ENCODE peak calls at places on chromosomes 12 and 14, in nine cellular contexts. One of them, this sample, is unnamed.

GRCh38 chr14:88955470-88955869 is 131.0 kb downstream of the TTC8 start:
- DNase-seq in NT2/D1: no peak
- DNase-seq in upper lobe of right lung: no peak
- DNase-seq in heart left ventricle: no peak
- DNase-seq in mucosa of descending colon: no peak
- DNase-seq in kidney: no peak
- DNase-seq in CD8-positive, alpha-beta T cell: no peak
- DNase-seq in CD8-positive, alpha-beta memory T cell: no peak
- DNase-seq in PC-3: no peak
- DNase-seq in this sample: no peak

GRCh38 chr14:62071029-62071428 is 308.8 kb downstream of the SNAPC1 start:
- DNase-seq in NT2/D1: no peak
- DNase-seq in upper lobe of right lung: no peak
- DNase-seq in heart left ventricle: no peak
- DNase-seq in CD8-positive, alpha-beta memory T cell: no peak
- DNase-seq in PC-3: no peak
- DNase-seq in CD8-positive, alpha-beta T cell: no peak
- DNase-seq in mucosa of descending colon: no peak
- DNase-seq in kidney: no peak
- DNase-seq in this sample: no peak

GRCh38 chr12:81128930-81129554 is 51.2 kb downstream of the ACSS3 start:
- DNase-seq in PC-3: peak; percentile 60
- DNase-seq in kidney: no peak
- DNase-seq in NT2/D1: peak; percentile 20
- DNase-seq in heart left ventricle: peak; percentile 24
- DNase-seq in CD8-positive, alpha-beta T cell: no peak
- DNase-seq in CD8-positive, alpha-beta memory T cell: no peak
- DNase-seq in upper lobe of right lung: no peak
- DNase-seq in mucosa of descending colon: no peak
- DNase-seq in this sample: no peak

GRCh38 chr12:26557326-26557725 is 275.7 kb downstream of the ITPR2 start:
- DNase-seq in heart left ventricle: no peak
- DNase-seq in upper lobe of right lung: no peak
- DNase-seq in CD8-positive, alpha-beta memory T cell: no peak
- DNase-seq in CD8-positive, alpha-beta T cell: no peak
- DNase-seq in kidney: no peak
- DNase-seq in PC-3: no peak
- DNase-seq in mucosa of descending colon: no peak
- DNase-seq in NT2/D1: no peak
- DNase-seq in this sample: no peak

GRCh38 chr12:57868211-57868610 is 21.7 kb upstream of the CTDSP2 start:
- DNase-seq in CD8-positive, alpha-beta memory T cell: no peak
- DNase-seq in CD8-positive, alpha-beta T cell: no peak
- DNase-seq in kidney: no peak
- DNase-seq in mucosa of descending colon: no peak
- DNase-seq in heart left ventricle: no peak
- DNase-seq in NT2/D1: no peak
- DNase-seq in upper lobe of right lung: no peak
- DNase-seq in PC-3: no peak
- DNase-seq in this sample: no peak

GRCh38 chr14:104421892-104422291 is 157.7 kb upstream of the C14orf180 start:
- DNase-seq in mucosa of descending colon: no peak
- DNase-seq in upper lobe of right lung: no peak
- DNase-seq in CD8-positive, alpha-beta memory T cell: no peak
- DNase-seq in kidney: no peak
- DNase-seq in CD8-positive, alpha-beta T cell: no peak
- DNase-seq in PC-3: no peak
- DNase-seq in heart left ventricle: no peak
- DNase-seq in NT2/D1: no peak
- DNase-seq in this sample: no peak

GRCh38 chr12:75933136-75933535 is 98.4 kb downstream of the PHLDA1 start:
- DNase-seq in CD8-positive, alpha-beta T cell: no peak
- DNase-seq in upper lobe of right lung: no peak
- DNase-seq in heart left ventricle: no peak
- DNase-seq in kidney: no peak
- DNase-seq in mucosa of descending colon: no peak
- DNase-seq in PC-3: peak; percentile 42
- DNase-seq in CD8-positive, alpha-beta memory T cell: no peak
- DNase-seq in NT2/D1: no peak
- DNase-seq in this sample: no peak

GRCh38 chr12:83016226-83016835 is 329.6 kb downstream of the TMTC2 start:
- DNase-seq in heart left ventricle: no peak
- DNase-seq in NT2/D1: no peak
- DNase-seq in mucosa of descending colon: no peak
- DNase-seq in upper lobe of right lung: no peak
- DNase-seq in PC-3: peak; percentile 93
- DNase-seq in CD8-positive, alpha-beta T cell: no peak
- DNase-seq in kidney: no peak
- DNase-seq in CD8-positive, alpha-beta memory T cell: no peak
- DNase-seq in this sample: no peak

GRCh38 chr14:20418501-20418909 is 5.2 kb upstream of the TEP1 start:
- DNase-seq in PC-3: no peak
- DNase-seq in kidney: no peak
- DNase-seq in CD8-positive, alpha-beta T cell: no peak
- DNase-seq in NT2/D1: no peak
- DNase-seq in CD8-positive, alpha-beta memory T cell: no peak
- DNase-seq in heart left ventricle: no peak
- DNase-seq in upper lobe of right lung: no peak
- DNase-seq in mucosa of descending colon: peak; percentile 42
- DNase-seq in this sample: no peak

GRCh38 chr12:122028165-122028591 is 6.5 kb downstream of the BCL7A start:
- DNase-seq in CD8-positive, alpha-beta memory T cell: no peak
- DNase-seq in PC-3: no peak
- DNase-seq in upper lobe of right lung: no peak
- DNase-seq in kidney: no peak
- DNase-seq in CD8-positive, alpha-beta T cell: no peak
- DNase-seq in heart left ventricle: no peak
- DNase-seq in NT2/D1: no peak
- DNase-seq in mucosa of descending colon: no peak
- DNase-seq in this sample: no peak

GRCh38 chr12:48779869-48780268 is 9.0 kb downstream of the ADCY6 start:
- DNase-seq in NT2/D1: no peak
- DNase-seq in upper lobe of right lung: no peak
- DNase-seq in PC-3: no peak
- DNase-seq in mucosa of descending colon: no peak
- DNase-seq in CD8-positive, alpha-beta memory T cell: no peak
- DNase-seq in kidney: peak; percentile 86
- DNase-seq in heart left ventricle: peak; percentile 87
- DNase-seq in CD8-positive, alpha-beta T cell: no peak
- DNase-seq in this sample: no peak

GRCh38 chr12:67441736-67442346 is 172.7 kb downstream of the CAND1 start:
- DNase-seq in CD8-positive, alpha-beta memory T cell: peak; percentile 53
- DNase-seq in heart left ventricle: peak; percentile 92
- DNase-seq in mucosa of descending colon: peak; percentile 94
- DNase-seq in NT2/D1: peak; percentile 78
- DNase-seq in upper lobe of right lung: peak; percentile 87
- DNase-seq in PC-3: peak; percentile 82
- DNase-seq in kidney: peak; percentile 91
- DNase-seq in CD8-positive, alpha-beta T cell: peak; percentile 69
- DNase-seq in this sample: peak; percentile 41

GRCh38 chr12:25949343-25949742 is 9.1 kb upstream of the RASSF8 start:
- DNase-seq in NT2/D1: no peak
- DNase-seq in mucosa of descending colon: no peak
- DNase-seq in upper lobe of right lung: no peak
- DNase-seq in PC-3: no peak
- DNase-seq in heart left ventricle: no peak
- DNase-seq in kidney: no peak
- DNase-seq in CD8-positive, alpha-beta T cell: no peak
- DNase-seq in CD8-positive, alpha-beta memory T cell: no peak
- DNase-seq in this sample: no peak

GRCh38 chr12:56886319-56886718 is 47.9 kb downstream of the SDR9C7 start:
- DNase-seq in NT2/D1: no peak
- DNase-seq in upper lobe of right lung: no peak
- DNase-seq in heart left ventricle: no peak
- DNase-seq in kidney: no peak
- DNase-seq in CD8-positive, alpha-beta T cell: no peak
- DNase-seq in CD8-positive, alpha-beta memory T cell: no peak
- DNase-seq in mucosa of descending colon: no peak
- DNase-seq in PC-3: no peak
- DNase-seq in this sample: no peak

GRCh38 chr12:40055227-40055579 is 50.7 kb downstream of the SLC2A13 start:
- DNase-seq in upper lobe of right lung: no peak
- DNase-seq in PC-3: no peak
- DNase-seq in kidney: no peak
- DNase-seq in heart left ventricle: no peak
- DNase-seq in NT2/D1: no peak
- DNase-seq in CD8-positive, alpha-beta memory T cell: no peak
- DNase-seq in CD8-positive, alpha-beta T cell: no peak
- DNase-seq in mucosa of descending colon: no peak
- DNase-seq in this sample: no peak

GRCh38 chr12:107736914-107737313 is 24.0 kb downstream of the PRDM4 start:
- DNase-seq in CD8-positive, alpha-beta T cell: no peak
- DNase-seq in NT2/D1: no peak
- DNase-seq in heart left ventricle: no peak
- DNase-seq in kidney: no peak
- DNase-seq in upper lobe of right lung: no peak
- DNase-seq in mucosa of descending colon: no peak
- DNase-seq in CD8-positive, alpha-beta memory T cell: no peak
- DNase-seq in PC-3: no peak
- DNase-seq in this sample: no peak

GRCh38 chr12:100303831-100304230 is 36.9 kb downstream of the SCYL2 start:
- DNase-seq in PC-3: no peak
- DNase-seq in CD8-positive, alpha-beta memory T cell: no peak
- DNase-seq in NT2/D1: no peak
- DNase-seq in heart left ventricle: no peak
- DNase-seq in upper lobe of right lung: no peak
- DNase-seq in kidney: no peak
- DNase-seq in CD8-positive, alpha-beta T cell: no peak
- DNase-seq in mucosa of descending colon: no peak
- DNase-seq in this sample: no peak
- H3K9me3 ChIP-seq in PC-3: no peaks in the 10 kb centered on the region
- H3K9me3 ChIP-seq in CD8-positive, alpha-beta memory T cell: no peaks in the 10 kb centered on the region
- H3K9me3 ChIP-seq in NT2/D1: peaks cover 28% of the 10 kb centered on the region
- H3K9me3 ChIP-seq in heart left ventricle: no peaks in the 10 kb centered on the region
- H3K9me3 ChIP-seq in upper lobe of right lung: no peaks in the 10 kb centered on the region
- H3K9me3 ChIP-seq in kidney: no peaks in the 10 kb centered on the region
- H3K9me3 ChIP-seq in CD8-positive, alpha-beta T cell: no peaks in the 10 kb centered on the region
- H3K9me3 ChIP-seq in mucosa of descending colon: no peaks in the 10 kb centered on the region
- H3K9me3 ChIP-seq in this sample: no peaks in the 10 kb centered on the region

DNA sequence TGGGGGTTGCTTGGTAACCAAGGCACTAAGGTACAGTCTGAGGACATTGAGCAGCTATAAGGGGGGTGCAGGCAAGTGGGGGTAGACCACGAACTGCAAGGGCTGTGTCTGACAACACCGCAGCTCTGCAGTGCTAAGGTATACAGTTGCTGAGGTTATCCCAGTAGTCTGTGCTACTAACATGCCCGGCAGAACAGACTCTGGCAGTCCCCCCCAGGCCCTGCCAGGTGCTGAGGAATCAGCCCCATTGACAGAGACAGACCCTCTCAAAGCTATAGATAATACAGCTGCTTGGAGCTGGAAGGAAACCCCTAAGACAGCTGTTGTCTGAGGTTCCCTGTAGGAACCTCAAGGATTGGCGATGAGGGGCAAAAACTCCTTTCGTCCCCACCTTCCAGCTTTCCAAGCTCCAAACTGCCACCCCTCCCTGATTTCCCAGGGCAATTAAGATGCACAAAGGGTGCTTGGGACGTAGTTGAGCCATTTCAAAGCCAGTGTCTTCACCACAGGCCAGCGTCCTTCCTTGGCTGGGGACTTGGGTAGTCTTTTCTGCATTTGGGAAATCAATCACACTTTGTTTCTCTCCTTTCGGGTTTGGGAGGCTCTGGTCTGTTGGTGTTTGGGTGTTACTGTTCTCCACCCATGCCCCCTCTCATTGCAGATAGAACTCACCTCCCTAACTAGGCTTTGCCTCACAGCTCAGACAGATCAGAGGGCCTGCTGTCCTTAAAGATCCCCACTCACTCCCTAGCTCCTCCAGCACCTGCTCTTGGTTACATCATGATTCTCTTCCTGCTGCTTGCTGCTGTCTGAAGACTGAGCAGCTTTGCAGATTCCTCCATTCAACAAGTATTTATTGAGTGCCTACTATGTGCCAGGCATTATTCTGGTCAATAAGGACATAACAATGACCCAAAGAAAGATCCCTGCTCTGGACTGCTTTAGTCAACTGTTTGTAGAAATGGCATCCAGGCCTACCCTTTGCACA is 2.0 kb upstream of the MYH7 start:
- DNase-seq in CD8-positive, alpha-beta T cell: no peak
- DNase-seq in CD8-positive, alpha-beta memory T cell: no peak
- DNase-seq in NT2/D1: no peak
- DNase-seq in mucosa of descending colon: no peak
- DNase-seq in heart left ventricle: no peak
- DNase-seq in kidney: no peak
- DNase-seq in PC-3: no peak
- DNase-seq in upper lobe of right lung: no peak
- DNase-seq in this sample: no peak
- H3K9me3 ChIP-seq in CD8-positive, alpha-beta T cell: no peaks in the 10 kb centered on the region
- H3K9me3 ChIP-seq in CD8-positive, alpha-beta memory T cell: no peaks in the 10 kb centered on the region
- H3K9me3 ChIP-seq in NT2/D1: no peaks in the 10 kb centered on the region
- H3K9me3 ChIP-seq in mucosa of descending colon: no peaks in the 10 kb centered on the region
- H3K9me3 ChIP-seq in heart left ventricle: no peaks in the 10 kb centered on the region
- H3K9me3 ChIP-seq in kidney: no peaks in the 10 kb centered on the region
- H3K9me3 ChIP-seq in PC-3: no peaks in the 10 kb centered on the region
- H3K9me3 ChIP-seq in upper lobe of right lung: no peaks in the 10 kb centered on the region
- H3K9me3 ChIP-seq in this sample: no peaks in the 10 kb centered on the region

DNA sequence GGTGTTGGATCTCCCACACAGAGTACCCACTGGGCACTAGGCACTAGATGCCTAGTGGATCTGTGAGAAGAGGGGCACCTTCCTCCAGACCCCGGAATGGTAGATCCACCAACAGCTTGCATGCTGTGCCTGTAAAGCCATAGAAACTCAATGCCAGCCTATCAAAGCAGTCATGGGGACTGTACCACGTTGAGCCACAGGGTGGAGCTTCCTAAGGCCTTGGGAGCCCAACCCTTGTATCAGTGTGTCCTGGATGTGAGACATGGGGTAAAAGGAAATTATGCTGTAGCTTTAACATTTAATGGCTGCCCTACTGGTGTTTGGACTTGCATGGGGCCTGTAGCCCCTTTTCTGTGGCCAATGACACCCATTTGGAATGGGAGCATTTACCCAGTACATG is 1024.9 kb downstream of the TMEM121 start:
- DNase-seq in PC-3: no peak
- DNase-seq in NT2/D1: no peak
- DNase-seq in heart left ventricle: no peak
- DNase-seq in kidney: no peak
- DNase-seq in CD8-positive, alpha-beta T cell: no peak
- DNase-seq in mucosa of descending colon: no peak
- DNase-seq in upper lobe of right lung: no peak
- DNase-seq in CD8-positive, alpha-beta memory T cell: no peak
- DNase-seq in this sample: no peak
- H3K9me3 ChIP-seq in PC-3: peaks cover 13% of the 10 kb centered on the region
- H3K9me3 ChIP-seq in NT2/D1: no peaks in the 10 kb centered on the region
- H3K9me3 ChIP-seq in heart left ventricle: no peaks in the 10 kb centered on the region
- H3K9me3 ChIP-seq in kidney: no peaks in the 10 kb centered on the region
- H3K9me3 ChIP-seq in CD8-positive, alpha-beta T cell: no peaks in the 10 kb centered on the region
- H3K9me3 ChIP-seq in mucosa of descending colon: no peaks in the 10 kb centered on the region
- H3K9me3 ChIP-seq in upper lobe of right lung: no peaks in the 10 kb centered on the region
- H3K9me3 ChIP-seq in CD8-positive, alpha-beta memory T cell: no peaks in the 10 kb centered on the region
- H3K9me3 ChIP-seq in this sample: no peaks in the 10 kb centered on the region

DNA sequence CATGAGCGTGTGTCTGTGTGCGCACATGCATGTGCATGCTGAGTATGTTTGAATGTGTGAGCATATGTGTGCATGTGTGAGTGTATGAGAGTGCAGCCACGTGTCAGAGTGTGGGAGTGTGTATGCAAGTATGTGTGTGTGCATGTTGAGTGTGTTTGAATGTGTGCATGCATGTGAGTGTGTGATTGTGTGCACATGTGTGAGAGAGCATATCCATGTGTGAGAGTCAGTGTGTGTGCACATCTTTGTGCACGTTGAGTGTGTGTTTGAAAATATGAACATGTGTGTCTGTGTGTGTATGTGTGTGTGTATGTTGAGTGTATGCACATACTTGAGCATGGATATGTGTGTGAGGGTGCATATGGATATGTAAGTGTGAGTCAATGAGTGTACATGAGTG is 730.8 kb downstream of the VRK1 start:
- DNase-seq in mucosa of descending colon: no peak
- DNase-seq in CD8-positive, alpha-beta memory T cell: no peak
- DNase-seq in kidney: no peak
- DNase-seq in upper lobe of right lung: no peak
- DNase-seq in PC-3: no peak
- DNase-seq in heart left ventricle: no peak
- DNase-seq in CD8-positive, alpha-beta T cell: no peak
- DNase-seq in NT2/D1: no peak
- DNase-seq in this sample: no peak
- H3K9me3 ChIP-seq in mucosa of descending colon: no peaks in the 10 kb centered on the region
- H3K9me3 ChIP-seq in CD8-positive, alpha-beta memory T cell: no peaks in the 10 kb centered on the region
- H3K9me3 ChIP-seq in kidney: no peaks in the 10 kb centered on the region
- H3K9me3 ChIP-seq in upper lobe of right lung: no peaks in the 10 kb centered on the region
- H3K9me3 ChIP-seq in PC-3: no peaks in the 10 kb centered on the region
- H3K9me3 ChIP-seq in heart left ventricle: no peaks in the 10 kb centered on the region
- H3K9me3 ChIP-seq in CD8-positive, alpha-beta T cell: no peaks in the 10 kb centered on the region
- H3K9me3 ChIP-seq in NT2/D1: no peaks in the 10 kb centered on the region
- H3K9me3 ChIP-seq in this sample: no peaks in the 10 kb centered on the region

This sample was measured in T-helper 17 cell.